ENCODE peak calls at places on chromosomes 12 and 14, in eight cellular contexts. G is fibroblast of lung; H is IMR-90; D is lower lobe of right lung; J is CD8-positive, alpha-beta memory T cell; Q is cardiac muscle cell; C is aorta; M is adipocyte. N is an unnamed sample. For H3K36me3 and H3K27me3, the result is how much of the 10 kb centered on the place peaks cover.

GRCh38 chr12:21941522-21942376 is 523 bp upstream of the ABCC9 start:
- DNase-seq in G (peak), H (peak), D (peak), J (no peak), Q (peak), C (peak), M (peak), N (no peak)

GRCh38 chr12:86349196-86349595 is 93.0 kb upstream of the MGAT4C start:
- DNase-seq in G (no peak), H (no peak), D (no peak), J (no peak), Q (no peak), C (no peak), M (no peak), N (no peak)

GRCh38 chr14:80110721-80111120 is 100.6 kb downstream of the DIO2 start:
- DNase-seq in G (no peak), H (no peak), D (no peak), J (no peak), Q (no peak), C (no peak), M (no peak), N (no peak)

GRCh38 chr12:90245396-90245795 is 536.8 kb upstream of the ATP2B1 start:
- DNase-seq in G (no peak), H (no peak), D (no peak), J (no peak), Q (no peak), C (no peak), M (no peak), N (no peak)

GRCh38 chr14:56181666-56182065 is 63.5 kb downstream of the PELI2 start:
- DNase-seq in G (no peak), H (peak), D (no peak), J (no peak), Q (no peak), C (no peak), M (no peak), N (no peak)

GRCh38 chr12:47277972-47278448 is 198.3 kb upstream of the AMIGO2 start:
- DNase-seq in G (peak), H (peak), D (no peak), J (no peak), Q (peak), C (no peak), M (peak), N (peak)

GRCh38 chr14:98218213-98218612 is 1053.8 kb downstream of the BCL11B start:
- DNase-seq in G (no peak), H (no peak), D (no peak), J (no peak), Q (no peak), C (no peak), M (no peak), N (no peak)

GRCh38 chr14:77290705-77291104 is 19.7 kb upstream of the NGB start:
- DNase-seq in G (peak), H (peak), D (no peak), J (no peak), Q (no peak), C (no peak), M (no peak), N (no peak)

GRCh38 chr14:75213172-75213571 is 36.8 kb upstream of the TMED10 start:
- DNase-seq in G (peak), H (peak), D (no peak), J (no peak), Q (no peak), C (no peak), M (no peak), N (no peak)

GRCh38 chr14:95440951-95441350 is 75.5 kb downstream of the SYNE3 start:
- DNase-seq in G (peak), H (peak), D (no peak), J (no peak), Q (no peak), C (no peak), M (peak), N (no peak)

GRCh38 chr12:87272846-87273245 is 756.4 kb downstream of the C12orf50 start:
- DNase-seq in G (no peak), H (no peak), D (no peak), J (no peak), Q (no peak), C (no peak), M (peak), N (no peak)

GRCh38 chr14:75793806-75794205 is 132.8 kb downstream of the TTLL5 start:
- DNase-seq in G (no peak), H (peak), D (no peak), J (no peak), Q (peak), C (no peak), M (peak), N (no peak)

GRCh38 chr14:50501642-50502041 is 30.7 kb downstream of the MAP4K5 start:
- DNase-seq in G (peak), H (peak), D (no peak), J (no peak), Q (peak), C (no peak), M (peak), N (peak)

GRCh38 chr14:100531152-100531551 is 56.1 kb downstream of the BEGAIN start:
- DNase-seq in G (no peak), H (no peak), D (peak), J (no peak), Q (no peak), C (no peak), M (no peak), N (no peak)

DNA sequence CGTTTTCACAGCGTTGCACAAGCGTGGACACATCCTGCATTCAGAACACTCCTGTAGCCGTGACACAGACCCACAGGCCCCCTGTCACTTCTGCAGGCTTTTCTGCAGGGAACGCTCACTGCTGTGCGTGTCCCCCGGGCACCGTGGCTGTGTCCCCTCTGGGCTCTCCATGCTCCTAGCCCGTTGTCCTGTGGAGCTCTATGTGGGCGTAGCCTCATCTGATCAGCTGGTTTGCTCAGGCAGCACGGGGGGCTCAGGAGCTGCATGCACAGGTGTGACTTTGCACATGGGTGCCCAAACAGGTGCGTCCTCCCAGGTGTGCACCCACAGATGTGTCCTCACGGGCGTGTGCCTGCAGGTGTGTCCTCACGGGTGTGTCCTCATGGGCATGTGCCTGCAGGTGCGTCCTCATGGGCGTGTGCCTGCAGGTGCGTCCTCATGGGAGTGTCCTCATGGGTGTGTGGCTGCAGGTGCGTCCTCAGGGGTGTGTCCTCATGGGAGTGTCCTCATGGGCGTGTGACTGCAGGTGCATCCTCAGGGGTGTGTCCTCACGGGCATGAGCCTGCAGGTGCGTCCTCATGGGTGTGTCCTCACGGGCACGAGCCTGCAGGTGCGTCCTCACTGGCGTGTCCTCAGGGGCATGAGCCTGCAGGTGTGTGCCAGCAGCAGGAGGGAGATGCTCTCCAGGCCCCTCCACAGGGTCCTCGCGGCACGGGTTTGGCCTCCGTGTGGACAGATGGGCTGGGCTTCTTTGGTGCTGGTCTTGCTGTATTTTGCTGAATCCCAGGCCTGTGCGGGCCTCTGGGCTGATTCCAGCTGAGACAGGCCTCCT is 17.5 kb downstream of the MTA1 start:
- DNase-seq in G (no peak), H (no peak), D (no peak), J (no peak), Q (no peak), C (no peak), M (no peak), N (no peak)
- H3K36me3 ChIP-seq in G (under half), H (under half), D (under half), J (under half), Q (under half), C (under half), M (under half), N (under half)

GRCh38 chr14:32824195-32824594 is 114.5 kb upstream of the NPAS3 start:
- DNase-seq in G (no peak), H (no peak), D (no peak), J (no peak), Q (no peak), C (no peak), M (no peak), N (no peak)
- H3K27me3 ChIP-seq in G (under half), H (under half), D (under half), J (under half), Q (under half), C (under half), M (under half), N (under half)

DNA sequence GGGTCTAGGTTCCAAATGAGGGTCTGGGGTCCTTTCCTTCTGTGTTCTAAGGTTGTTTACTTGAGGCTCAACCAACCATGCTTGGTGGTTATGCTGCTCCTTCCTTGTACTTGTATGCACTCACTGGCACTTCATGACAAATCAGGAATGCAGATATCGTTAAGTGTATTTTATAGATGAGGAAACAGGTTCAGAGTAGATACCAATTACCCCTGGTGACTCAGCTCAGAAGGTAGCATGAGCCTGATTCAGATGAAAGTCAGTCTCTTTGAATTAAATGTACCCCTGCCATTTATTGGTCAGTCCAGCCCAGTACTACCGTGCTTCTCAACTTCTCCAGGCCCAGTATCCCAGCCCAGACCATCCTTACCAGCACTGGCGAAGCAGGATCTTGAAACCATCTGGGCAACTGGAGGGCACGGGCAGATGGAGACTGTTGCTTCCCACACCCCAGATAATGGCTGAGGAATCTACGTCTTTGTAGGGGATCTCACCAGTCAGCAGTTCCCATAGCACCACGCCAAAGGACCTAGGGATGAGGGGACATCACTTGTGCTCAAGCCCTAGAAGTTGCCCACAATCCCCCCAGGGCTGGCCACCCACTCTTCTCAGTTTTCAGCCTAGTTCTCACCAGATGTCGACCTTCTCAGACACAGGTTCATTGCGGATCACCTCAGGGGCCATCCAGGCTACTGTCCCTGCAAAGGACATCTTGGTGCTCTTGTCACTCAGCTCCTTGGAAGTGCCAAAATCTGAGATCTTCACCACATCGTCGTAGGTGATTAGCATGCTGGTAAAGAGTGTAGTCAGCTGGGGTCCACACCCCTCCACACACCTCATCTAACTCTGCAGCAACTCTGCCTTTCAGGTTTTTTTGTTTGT is 14.3 kb downstream of the MAP3K12 start:
- DNase-seq in G (peak), H (no peak), D (no peak), J (no peak), Q (no peak), C (no peak), M (no peak), N (no peak)
- H3K36me3 ChIP-seq in G (under half), H (half or more), D (half or more), J (under half), Q (under half), C (under half), M (under half), N (under half)

DNA sequence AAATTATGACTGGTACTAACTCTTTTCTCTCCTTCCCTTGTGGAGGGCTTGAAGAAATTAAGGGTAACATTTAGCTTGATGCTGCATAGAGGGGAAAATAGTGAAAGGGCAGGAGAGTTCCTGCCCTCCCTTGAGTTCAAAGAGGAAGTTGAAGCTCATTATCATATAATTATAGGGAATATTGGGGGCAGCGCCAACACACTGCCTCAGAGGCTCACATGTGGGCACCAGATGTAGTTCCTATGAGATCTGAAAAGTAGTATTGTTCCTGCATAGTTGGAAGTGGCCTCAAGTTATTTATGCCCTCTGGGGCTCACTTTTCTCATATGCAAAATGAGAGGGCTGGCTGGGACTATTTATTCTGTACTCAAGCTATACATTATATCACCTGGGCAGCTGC is 33.0 kb upstream of the FGF23 start:
- DNase-seq in G (no peak), H (no peak), D (no peak), J (no peak), Q (no peak), C (no peak), M (no peak), N (no peak)
- H3K27me3 ChIP-seq in G (under half), H (under half), D (under half), J (under half), Q (under half), C (under half), M (half or more), N (under half)

N was measured in kidney epithelial cell.